ENCODE peak calls at places on chromosomes 16 and 17, in five cellular contexts. One of them, this sample, is unnamed.

GRCh38 chr17:75153854-75154194 is 488 bp downstream of the JPT1 start:
- DNase-seq in bronchial epithelial cell: no peak
- DNase-seq in pancreas: no peak
- DNase-seq in psoas muscle: no peak
- DNase-seq in HepG2: no peak
- DNase-seq in this sample: no peak

GRCh38 chr17:27282054-27282501 is 11.8 kb upstream of the WSB1 start:
- DNase-seq in bronchial epithelial cell: no peak
- DNase-seq in pancreas: no peak
- DNase-seq in psoas muscle: no peak
- DNase-seq in HepG2: no peak
- DNase-seq in this sample: no peak

GRCh38 chr17:38673714-38674012 is 1.1 kb downstream of the EPOP start:
- DNase-seq in bronchial epithelial cell: no peak
- DNase-seq in pancreas: peak; percentile 28
- DNase-seq in psoas muscle: peak; percentile 32
- DNase-seq in HepG2: no peak
- DNase-seq in this sample: no peak

GRCh38 chr16:49012961-49013726 is 268.5 kb downstream of the CBLN1 start:
- DNase-seq in bronchial epithelial cell: no peak
- DNase-seq in pancreas: no peak
- DNase-seq in psoas muscle: no peak
- DNase-seq in HepG2: no peak
- DNase-seq in this sample: no peak

GRCh38 chr17:80187493-80187892 is 17.7 kb downstream of the CARD14 start:
- DNase-seq in bronchial epithelial cell: peak; percentile 52
- DNase-seq in pancreas: peak; percentile 61
- DNase-seq in psoas muscle: peak; percentile 70
- DNase-seq in HepG2: no peak
- DNase-seq in this sample: no peak

GRCh38 chr16:74268372-74268782 is 28.2 kb upstream of the PSMD7 start:
- DNase-seq in bronchial epithelial cell: no peak
- DNase-seq in pancreas: peak; percentile 34
- DNase-seq in psoas muscle: no peak
- DNase-seq in HepG2: no peak
- DNase-seq in this sample: no peak

GRCh38 chr17:17985555-17985954 is 12.9 kb downstream of the DRC3 start:
- DNase-seq in bronchial epithelial cell: no peak
- DNase-seq in pancreas: no peak
- DNase-seq in psoas muscle: no peak
- DNase-seq in HepG2: no peak
- DNase-seq in this sample: no peak

GRCh38 chr17:74042241-74042640 is 161.2 kb upstream of the RPL38 start:
- DNase-seq in bronchial epithelial cell: no peak
- DNase-seq in pancreas: no peak
- DNase-seq in psoas muscle: no peak
- DNase-seq in HepG2: no peak
- DNase-seq in this sample: no peak

GRCh38 chr17:75386430-75386829 is 19.0 kb downstream of the GRB2 start:
- DNase-seq in bronchial epithelial cell: no peak
- DNase-seq in pancreas: no peak
- DNase-seq in psoas muscle: no peak
- DNase-seq in HepG2: no peak
- DNase-seq in this sample: no peak

GRCh38 chr17:17570798-17571716 is 20.5 kb downstream of the PEMT start:
- DNase-seq in bronchial epithelial cell: no peak
- DNase-seq in pancreas: peak; percentile 34
- DNase-seq in psoas muscle: no peak
- DNase-seq in HepG2: peak; percentile 81
- DNase-seq in this sample: no peak

GRCh38 chr17:20771104-20771503 is 191.6 kb downstream of the CDRT15L2 start:
- DNase-seq in bronchial epithelial cell: no peak
- DNase-seq in pancreas: no peak
- DNase-seq in psoas muscle: no peak
- DNase-seq in HepG2: no peak
- DNase-seq in this sample: no peak

GRCh38 chr17:56786989-56787482 is 46.7 kb downstream of the C17orf67 start:
- DNase-seq in bronchial epithelial cell: peak; percentile 99
- DNase-seq in pancreas: no peak
- DNase-seq in psoas muscle: no peak
- DNase-seq in HepG2: peak; percentile 73
- DNase-seq in this sample: no peak

GRCh38 chr17:68513932-68514331 is 1.7 kb downstream of the PRKAR1A start:
- DNase-seq in bronchial epithelial cell: no peak
- DNase-seq in pancreas: no peak
- DNase-seq in psoas muscle: no peak
- DNase-seq in HepG2: no peak
- DNase-seq in this sample: no peak

GRCh38 chr17:68512247-68512966 is at the start of gene PRKAR1A:
- DNase-seq in bronchial epithelial cell: peak; percentile 87
- DNase-seq in pancreas: peak; percentile 92
- DNase-seq in psoas muscle: peak; percentile 93
- DNase-seq in HepG2: peak; percentile 92
- DNase-seq in this sample: peak; percentile 91

GRCh38 chr17:68512967-68513474 is 791 bp downstream of the PRKAR1A start:
- DNase-seq in bronchial epithelial cell: peak; percentile 49
- DNase-seq in pancreas: no peak
- DNase-seq in psoas muscle: peak; percentile 41
- DNase-seq in HepG2: no peak
- DNase-seq in this sample: peak; percentile 5

GRCh38 chr17:68511254-68511670 is 968 bp upstream of the PRKAR1A start:
- DNase-seq in bronchial epithelial cell: no peak
- DNase-seq in pancreas: no peak
- DNase-seq in psoas muscle: no peak
- DNase-seq in HepG2: no peak
- DNase-seq in this sample: no peak

GRCh38 chr17:68511671-68512246 is 471 bp upstream of the PRKAR1A start:
- DNase-seq in bronchial epithelial cell: peak; percentile 23
- DNase-seq in pancreas: peak; percentile 67
- DNase-seq in psoas muscle: peak; percentile 84
- DNase-seq in HepG2: peak; percentile 83
- DNase-seq in this sample: peak; percentile 67
- TF ChIP-seq CTCF in bronchial epithelial cell: peak; percentile 2
- TF ChIP-seq CTCF in pancreas: no peak
- TF ChIP-seq CTCF in psoas muscle: no peak
- TF ChIP-seq CTCF in HepG2: no peak
- TF ChIP-seq CTCF in this sample: no peak

GRCh38 chr17:1452836-1453235 is 3.2 kb downstream of the CRK start:
- DNase-seq in bronchial epithelial cell: no peak
- DNase-seq in pancreas: no peak
- DNase-seq in psoas muscle: no peak
- DNase-seq in HepG2: no peak
- DNase-seq in this sample: no peak

GRCh38 chr17:1446201-1446600 is 9.8 kb downstream of the CRK start:
- DNase-seq in bronchial epithelial cell: no peak
- DNase-seq in pancreas: no peak
- DNase-seq in psoas muscle: no peak
- DNase-seq in HepG2: no peak
- DNase-seq in this sample: no peak

GRCh38 chr17:1442187-1442586 is 13.8 kb downstream of the CRK start:
- DNase-seq in bronchial epithelial cell: no peak
- DNase-seq in pancreas: no peak
- DNase-seq in psoas muscle: no peak
- DNase-seq in HepG2: no peak
- DNase-seq in this sample: no peak

GRCh38 chr17:1449412-1449967 is 6.5 kb downstream of the CRK start:
- DNase-seq in bronchial epithelial cell: no peak
- DNase-seq in pancreas: no peak
- DNase-seq in psoas muscle: no peak
- DNase-seq in HepG2: peak; percentile 16
- DNase-seq in this sample: no peak

GRCh38 chr17:1447061-1447460 is 9.0 kb downstream of the CRK start:
- DNase-seq in bronchial epithelial cell: no peak
- DNase-seq in pancreas: no peak
- DNase-seq in psoas muscle: no peak
- DNase-seq in HepG2: no peak
- DNase-seq in this sample: no peak
- H3K4me3 ChIP-seq in bronchial epithelial cell: no peak overlapping the region
- H3K4me3 ChIP-seq in pancreas: no peak overlapping the region
- H3K4me3 ChIP-seq in psoas muscle: peak overlapping the region; percentile 4
- H3K4me3 ChIP-seq in HepG2: no peak overlapping the region
- H3K4me3 ChIP-seq in this sample: no peak overlapping the region

GRCh38 chr17:77847211-77848085 is 111.1 kb upstream of the TNRC6C start:
- DNase-seq in bronchial epithelial cell: no peak
- DNase-seq in pancreas: no peak
- DNase-seq in psoas muscle: no peak
- DNase-seq in HepG2: no peak
- DNase-seq in this sample: no peak
- TF ChIP-seq CTCF in bronchial epithelial cell: no peak
- TF ChIP-seq CTCF in pancreas: no peak
- TF ChIP-seq CTCF in psoas muscle: no peak
- TF ChIP-seq CTCF in HepG2: no peak
- TF ChIP-seq CTCF in this sample: no peak

GRCh38 chr17:78878871-78879270 is 24.1 kb downstream of the CEP295NL start:
- DNase-seq in bronchial epithelial cell: no peak
- DNase-seq in pancreas: no peak
- DNase-seq in psoas muscle: no peak
- DNase-seq in HepG2: no peak
- DNase-seq in this sample: no peak
- H3K4me3 ChIP-seq in bronchial epithelial cell: no peak overlapping the region
- H3K4me3 ChIP-seq in pancreas: no peak overlapping the region
- H3K4me3 ChIP-seq in psoas muscle: no peak overlapping the region
- H3K4me3 ChIP-seq in HepG2: no peak overlapping the region
- H3K4me3 ChIP-seq in this sample: peak overlapping the region; percentile 38

GRCh38 chr16:57859331-57859730 is 57.0 kb upstream of the KIFC3 start:
- DNase-seq in bronchial epithelial cell: peak; percentile 28
- DNase-seq in pancreas: no peak
- DNase-seq in psoas muscle: no peak
- DNase-seq in HepG2: peak; percentile 67
- DNase-seq in this sample: no peak
- TF ChIP-seq CTCF in bronchial epithelial cell: peak; percentile 17
- TF ChIP-seq CTCF in pancreas: no peak
- TF ChIP-seq CTCF in psoas muscle: no peak
- TF ChIP-seq CTCF in HepG2: peak; percentile 74
- TF ChIP-seq CTCF in this sample: no peak

DNA sequence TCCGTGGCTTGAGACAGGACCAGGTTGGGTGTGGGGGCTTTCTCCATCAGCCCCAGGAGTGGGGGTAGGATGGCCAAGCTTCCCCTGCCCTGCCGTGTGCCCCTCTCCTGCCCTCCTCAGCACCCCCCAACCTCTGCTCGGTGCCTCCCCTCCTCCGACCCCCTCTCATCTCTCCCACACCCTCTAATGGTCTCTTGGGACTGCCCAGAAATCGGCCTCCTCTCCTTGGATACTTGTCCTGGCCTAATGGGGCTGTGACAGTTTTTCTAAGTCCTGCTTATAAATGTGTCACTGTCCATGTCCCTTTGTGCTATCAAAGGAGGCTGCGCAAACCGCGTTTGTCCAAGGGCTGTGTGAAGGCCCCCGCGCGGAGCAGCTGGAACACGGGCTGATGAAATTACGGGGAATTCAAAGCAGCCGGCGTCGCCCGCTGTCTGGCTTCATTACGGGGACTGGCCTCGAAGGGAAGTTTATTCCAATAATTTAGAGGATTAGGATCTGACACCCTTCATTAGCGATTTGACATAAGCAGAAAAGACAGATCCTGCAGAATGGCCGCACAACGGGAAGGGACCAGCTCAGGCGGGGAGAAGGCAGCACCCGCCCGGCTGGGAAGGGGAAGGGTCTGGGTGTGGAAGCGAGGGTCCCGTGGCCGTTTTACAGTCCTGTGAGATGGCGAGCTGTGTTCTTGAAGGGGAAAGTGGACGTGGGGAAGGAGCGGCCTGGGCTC is 1.8 kb upstream of the WFIKKN2 start:
- DNase-seq in bronchial epithelial cell: no peak
- DNase-seq in pancreas: no peak
- DNase-seq in psoas muscle: no peak
- DNase-seq in HepG2: no peak
- DNase-seq in this sample: no peak
- H3K4me3 ChIP-seq in bronchial epithelial cell: no peak overlapping the region
- H3K4me3 ChIP-seq in pancreas: no peak overlapping the region
- H3K4me3 ChIP-seq in psoas muscle: no peak overlapping the region
- H3K4me3 ChIP-seq in HepG2: no peak overlapping the region
- H3K4me3 ChIP-seq in this sample: no peak overlapping the region

DNA sequence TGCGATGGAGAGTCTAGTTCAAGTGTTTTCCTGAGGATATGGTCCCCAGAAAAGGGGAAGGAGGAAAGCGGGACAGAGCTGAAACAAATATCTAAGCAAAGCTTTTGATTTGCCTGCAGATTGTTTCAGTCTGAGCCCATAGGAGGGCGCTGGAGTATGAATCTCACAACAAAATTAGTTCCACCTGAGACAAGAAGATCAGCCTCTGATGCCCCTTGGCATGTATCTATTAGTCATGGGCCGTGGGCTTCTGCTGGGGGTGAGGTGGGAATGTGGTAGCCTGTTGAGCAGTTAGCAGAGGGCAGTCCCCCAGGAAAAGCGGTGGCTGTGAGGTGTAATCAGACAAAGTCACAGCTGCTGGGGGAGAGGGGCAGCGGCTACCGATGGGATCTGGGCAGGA is 446.9 kb downstream of the CA10 start:
- DNase-seq in bronchial epithelial cell: no peak
- DNase-seq in pancreas: no peak
- DNase-seq in psoas muscle: no peak
- DNase-seq in HepG2: no peak
- DNase-seq in this sample: no peak
- TF ChIP-seq CTCF in bronchial epithelial cell: no peak
- TF ChIP-seq CTCF in pancreas: no peak
- TF ChIP-seq CTCF in psoas muscle: no peak
- TF ChIP-seq CTCF in HepG2: no peak
- TF ChIP-seq CTCF in this sample: no peak